ENCODE peak calls at places on chromosomes 1 and 21, in four cellular contexts. One of them, this sample, is unnamed.
A peak's percentile ranks its signal among the peaks of the same experiment; 100 is the strongest.

GRCh38 chr1:150477320-150477719 is 9.9 kb upstream of the TARS2 start:
- DNase-seq in GM12892: no peak
- DNase-seq in spleen: no peak
- DNase-seq in tibial nerve: no peak
- DNase-seq in this sample: no peak

GRCh38 chr1:117146570-117147340 is 25.2 kb upstream of the TRIM45 start:
- DNase-seq in spleen: no peak
- DNase-seq in GM12892: no peak
- DNase-seq in tibial nerve: no peak
- DNase-seq in this sample: no peak

GRCh38 chr21:32826317-32827167 is 55.0 kb upstream of the PAXBP1 start:
- DNase-seq in spleen: no peak
- DNase-seq in tibial nerve: peak; percentile 32
- DNase-seq in GM12892: peak; percentile 27
- DNase-seq in this sample: peak; percentile 73

GRCh38 chr21:16302851-16303282 is 573.1 kb downstream of the USP25 start:
- DNase-seq in GM12892: no peak
- DNase-seq in tibial nerve: peak; percentile 56
- DNase-seq in spleen: no peak
- DNase-seq in this sample: no peak

GRCh38 chr21:38289697-38290096 is 32.9 kb downstream of the KCNJ15 start:
- DNase-seq in GM12892: no peak
- DNase-seq in tibial nerve: peak; percentile 38
- DNase-seq in spleen: no peak
- DNase-seq in this sample: no peak

GRCh38 chr1:6082430-6082971 is 36.8 kb downstream of the KCNAB2 start:
- DNase-seq in tibial nerve: peak; percentile 36
- DNase-seq in GM12892: no peak
- DNase-seq in spleen: no peak
- DNase-seq in this sample: peak; percentile 61

GRCh38 chr21:35697321-35697808 is 363.0 kb downstream of the SETD4 start:
- DNase-seq in GM12892: no peak
- DNase-seq in spleen: no peak
- DNase-seq in tibial nerve: peak; percentile 76
- DNase-seq in this sample: no peak

GRCh38 chr1:234069760-234070159 is 165.3 kb downstream of the SLC35F3 start:
- DNase-seq in tibial nerve: no peak
- DNase-seq in GM12892: no peak
- DNase-seq in spleen: no peak
- DNase-seq in this sample: peak; percentile 6

GRCh38 chr21:34691396-34692032 is 22.7 kb downstream of the CLIC6 start:
- DNase-seq in spleen: no peak
- DNase-seq in tibial nerve: no peak
- DNase-seq in GM12892: no peak
- DNase-seq in this sample: no peak

GRCh38 chr1:11145741-11146140 is 43.4 kb upstream of the ANGPTL7 start:
- DNase-seq in GM12892: no peak
- DNase-seq in spleen: no peak
- DNase-seq in tibial nerve: no peak
- DNase-seq in this sample: no peak

GRCh38 chr1:229689273-229689672 is 63.2 kb downstream of the URB2 start:
- DNase-seq in tibial nerve: no peak
- DNase-seq in GM12892: no peak
- DNase-seq in spleen: no peak
- DNase-seq in this sample: no peak

GRCh38 chr21:46148106-46148505 is 7.3 kb downstream of the FTCD start:
- DNase-seq in GM12892: no peak
- DNase-seq in spleen: peak; percentile 5
- DNase-seq in tibial nerve: no peak
- DNase-seq in this sample: no peak

GRCh38 chr1:67261646-67262045 is 46.0 kb upstream of the IL12RB2 start:
- DNase-seq in spleen: no peak
- DNase-seq in tibial nerve: no peak
- DNase-seq in GM12892: no peak
- DNase-seq in this sample: no peak

GRCh38 chr1:241600496-241600901 is 39.7 kb downstream of the CHML start:
- DNase-seq in spleen: no peak
- DNase-seq in tibial nerve: no peak
- DNase-seq in GM12892: no peak
- DNase-seq in this sample: no peak

GRCh38 chr1:221837886-221838285 is 96.0 kb upstream of the DUSP10 start:
- DNase-seq in GM12892: peak; percentile 5
- DNase-seq in tibial nerve: no peak
- DNase-seq in spleen: no peak
- DNase-seq in this sample: no peak

GRCh38 chr1:177710973-177711372 is 258.9 kb downstream of the SEC16B start:
- DNase-seq in GM12892: no peak
- DNase-seq in spleen: no peak
- DNase-seq in tibial nerve: no peak
- DNase-seq in this sample: no peak

GRCh38 chr1:184527402-184527801 is 140.6 kb downstream of the C1orf21 start:
- DNase-seq in GM12892: no peak
- DNase-seq in tibial nerve: no peak
- DNase-seq in spleen: no peak
- DNase-seq in this sample: no peak

GRCh38 chr1:24683713-24684162 is 40.6 kb downstream of the SRRM1 start:
- DNase-seq in tibial nerve: no peak
- DNase-seq in spleen: peak; percentile 15
- DNase-seq in GM12892: no peak
- DNase-seq in this sample: no peak

GRCh38 chr1:22224091-22224490 is 81.2 kb upstream of the WNT4 start:
- DNase-seq in tibial nerve: no peak
- DNase-seq in GM12892: no peak
- DNase-seq in spleen: peak; percentile 52
- DNase-seq in this sample: no peak

GRCh38 chr1:161481624-161482392 is 23.4 kb upstream of the FCGR2A start:
- DNase-seq in GM12892: no peak
- DNase-seq in tibial nerve: no peak
- DNase-seq in spleen: no peak
- DNase-seq in this sample: no peak

GRCh38 chr1:67597336-67597735 is 87.7 kb upstream of the GADD45A start:
- DNase-seq in tibial nerve: no peak
- DNase-seq in GM12892: no peak
- DNase-seq in spleen: no peak
- DNase-seq in this sample: no peak

GRCh38 chr1:42380617-42381423 is at the start of gene RIMKLA:
- DNase-seq in spleen: peak; percentile 81
- DNase-seq in tibial nerve: no peak
- DNase-seq in GM12892: peak; percentile 77
- DNase-seq in this sample: peak; percentile 77
- TF ChIP-seq POLR2A in spleen: no peak
- TF ChIP-seq POLR2A in tibial nerve: no peak
- TF ChIP-seq POLR2A in GM12892: no peak
- TF ChIP-seq POLR2A in this sample: no peak

GRCh38 chr1:99766378-99766800 is at the start of gene FRRS1:
- DNase-seq in GM12892: peak; percentile 52
- DNase-seq in tibial nerve: peak; percentile 38
- DNase-seq in spleen: peak; percentile 78
- DNase-seq in this sample: peak; percentile 71
- TF ChIP-seq POLR2A in GM12892: peak; percentile 74
- TF ChIP-seq POLR2A in tibial nerve: no peak
- TF ChIP-seq POLR2A in spleen: no peak
- TF ChIP-seq POLR2A in this sample: peak; percentile 80

GRCh38 chr1:248857201-248857600 is 1.7 kb downstream of the ZNF692 start:
- DNase-seq in GM12892: no peak
- DNase-seq in tibial nerve: no peak
- DNase-seq in spleen: no peak
- DNase-seq in this sample: no peak

GRCh38 chr1:248857749-248858095 is 1.2 kb downstream of the ZNF692 start:
- DNase-seq in spleen: no peak
- DNase-seq in GM12892: no peak
- DNase-seq in tibial nerve: no peak
- DNase-seq in this sample: no peak

GRCh38 chr1:248858096-248858890 is 592 bp downstream of the ZNF692 start:
- DNase-seq in GM12892: peak; percentile 51
- DNase-seq in tibial nerve: peak; percentile 32
- DNase-seq in spleen: peak; percentile 92
- DNase-seq in this sample: peak; percentile 69

GRCh38 chr1:248860007-248860406 is 1.1 kb upstream of the ZNF692 start:
- DNase-seq in GM12892: no peak
- DNase-seq in tibial nerve: no peak
- DNase-seq in spleen: no peak
- DNase-seq in this sample: no peak

DNA sequence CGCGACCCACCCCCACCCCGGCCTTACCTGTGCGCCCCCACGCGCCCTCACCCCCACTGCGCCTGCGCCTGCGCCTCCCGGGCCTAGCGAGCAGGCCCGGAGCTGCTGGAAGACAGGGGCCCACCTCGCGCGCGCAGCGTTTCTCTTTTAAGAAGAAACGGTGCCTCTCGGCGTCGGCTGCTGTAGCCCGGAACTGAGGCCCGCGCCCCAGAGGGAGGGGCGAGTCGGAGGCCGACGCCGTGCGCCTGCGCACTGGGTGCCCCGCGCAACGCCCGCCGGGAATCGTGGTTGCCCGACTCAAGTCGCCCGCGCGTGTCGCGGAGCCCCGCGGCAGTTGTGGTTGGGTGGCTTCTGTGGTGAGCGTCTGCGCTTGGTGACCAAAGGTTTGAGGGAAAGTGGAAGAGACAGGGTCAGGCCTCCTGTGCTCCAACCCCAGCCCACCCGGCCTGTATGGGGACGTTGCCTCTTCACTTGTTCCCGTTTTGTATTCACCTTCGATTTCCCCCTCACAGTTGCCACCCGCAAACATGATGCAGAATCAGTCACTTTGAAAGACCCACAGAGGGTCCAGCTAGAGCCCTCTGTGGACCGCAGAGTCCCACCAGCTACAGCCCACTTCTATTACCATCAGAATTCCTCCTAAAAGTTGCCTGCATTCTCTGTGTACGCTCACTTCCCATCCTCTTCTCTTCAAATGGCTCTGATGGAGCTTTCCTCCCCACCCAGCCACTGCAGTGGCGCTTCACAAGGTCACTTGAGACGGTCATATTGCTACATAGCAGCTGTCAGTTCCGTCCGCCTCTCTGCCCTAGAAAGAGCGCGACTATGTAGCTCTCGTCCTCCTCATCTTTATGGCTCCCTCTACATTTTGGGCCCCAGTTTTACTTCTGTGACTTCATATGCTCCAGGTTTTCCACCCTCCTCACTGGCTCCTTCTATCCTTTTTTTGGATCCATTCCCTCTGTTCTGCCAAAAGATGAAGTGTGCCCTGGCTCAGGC is at the start of gene ZNF692:
- DNase-seq in tibial nerve: peak; percentile 93
- DNase-seq in spleen: peak; percentile 100
- DNase-seq in GM12892: peak; percentile 97
- DNase-seq in this sample: peak; percentile 94
- TF ChIP-seq POLR2A in tibial nerve: peak; percentile 84
- TF ChIP-seq POLR2A in spleen: peak; percentile 53
- TF ChIP-seq POLR2A in GM12892: peak; percentile 73
- TF ChIP-seq POLR2A in this sample: peak; percentile 97

GRCh38 chr1:31702836-31703404 is 897 bp downstream of the COL16A1 start:
- DNase-seq in tibial nerve: no peak
- DNase-seq in spleen: no peak
- DNase-seq in GM12892: no peak
- DNase-seq in this sample: no peak

GRCh38 chr1:31704261-31705079 is 653 bp upstream of the COL16A1 start:
- DNase-seq in tibial nerve: peak; percentile 36
- DNase-seq in GM12892: no peak
- DNase-seq in spleen: no peak
- DNase-seq in this sample: no peak

GRCh38 chr1:31705080-31705866 is 1.5 kb upstream of the COL16A1 start:
- DNase-seq in GM12892: peak; percentile 61
- DNase-seq in tibial nerve: peak; percentile 50
- DNase-seq in spleen: peak; percentile 81
- DNase-seq in this sample: peak; percentile 92

GRCh38 chr1:31701137-31701736 is 2.6 kb downstream of the COL16A1 start:
- DNase-seq in GM12892: no peak
- DNase-seq in spleen: no peak
- DNase-seq in tibial nerve: peak; percentile 99
- DNase-seq in this sample: peak; percentile 83

DNA sequence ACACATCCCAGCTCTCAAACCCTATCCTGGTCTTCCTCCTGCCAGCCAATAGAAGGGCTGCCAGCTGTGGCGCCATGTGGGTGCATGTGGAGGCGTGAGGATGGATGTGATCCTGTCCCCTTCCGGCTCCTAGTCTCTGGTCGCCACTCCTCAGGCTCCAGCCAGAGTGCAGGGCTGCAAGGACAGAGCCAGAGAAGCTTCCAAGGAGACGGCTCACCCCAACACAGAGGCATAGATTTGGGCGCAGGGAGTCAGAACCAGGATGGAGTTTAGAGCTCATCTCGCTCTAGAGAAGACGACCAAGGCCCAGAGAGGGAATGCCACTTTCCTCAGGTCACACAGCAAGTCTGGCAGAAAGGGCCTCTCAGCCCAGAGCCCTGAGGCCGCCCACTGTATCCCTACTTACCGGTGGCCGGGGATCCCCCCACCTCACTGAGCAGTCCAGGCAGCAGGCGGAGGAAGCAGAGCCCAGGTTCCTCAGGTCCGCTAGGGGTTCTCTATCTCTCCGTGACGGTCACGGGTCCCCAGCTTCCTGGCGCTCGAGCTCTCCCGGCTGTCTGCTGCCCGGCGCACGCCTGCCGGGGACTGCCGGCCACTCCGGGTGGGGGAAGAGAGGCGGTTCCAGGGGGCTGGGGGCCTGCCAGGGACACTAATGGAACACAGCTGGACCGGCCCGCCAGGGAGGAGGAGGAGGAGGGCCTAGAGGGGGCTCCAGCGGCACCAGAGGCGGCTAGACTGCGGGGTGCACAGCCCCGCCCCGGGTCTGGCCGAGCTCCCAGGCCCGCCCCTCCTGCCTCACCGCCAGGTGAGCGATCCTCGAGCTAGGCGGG is at the start of gene COL16A1:
- DNase-seq in spleen: peak; percentile 78
- DNase-seq in GM12892: no peak
- DNase-seq in tibial nerve: peak; percentile 66
- DNase-seq in this sample: no peak
- TF ChIP-seq POLR2A in spleen: no peak
- TF ChIP-seq POLR2A in GM12892: no peak
- TF ChIP-seq POLR2A in tibial nerve: peak; percentile 57
- TF ChIP-seq POLR2A in this sample: no peak

GRCh38 chr1:244822878-244823277 is 12.6 kb upstream of the COX20 start:
- DNase-seq in tibial nerve: no peak
- DNase-seq in spleen: no peak
- DNase-seq in GM12892: no peak
- DNase-seq in this sample: no peak
- TF ChIP-seq POLR2A in tibial nerve: no peak
- TF ChIP-seq POLR2A in spleen: no peak
- TF ChIP-seq POLR2A in GM12892: no peak
- TF ChIP-seq POLR2A in this sample: no peak

This sample was measured in K562.